ENCODE peak calls at places on chromosomes 3 and 15, in eight cellular contexts. U is HEK293T; B is GM13977; O is GM23248; R is heart right ventricle; K is stimulated activated CD8-positive, alpha-beta memory T cell treated with anti-CD3 and anti-CD28 coated beads, Interleukin-12 subunit alpha, Interleukin-12 subunit beta, amount 100 ng/mL, for 4 hours; W is Ammon's horn; A is A549. S is an unnamed sample.

GRCh38 chr3:67635257-67635656 is 19.2 kb downstream of the SUCLG2 start:
- DNase-seq in U (no peak), B (no peak), O (peak; percentile 93), R (no peak), K (no peak), W (no peak), A (peak; percentile 52), S (no peak)

GRCh38 chr3:141686477-141687280 is 51.4 kb upstream of the RNF7 start:
- DNase-seq in U (no peak), B (no peak), O (peak; percentile 82), R (peak; percentile 70), K (no peak), W (peak; percentile 89), A (peak; percentile 4), S (no peak)

GRCh38 chr15:71374607-71375352 is 259.5 kb downstream of the THSD4 start:
- DNase-seq in U (no peak), B (no peak), O (peak; percentile 79), R (no peak), K (no peak), W (no peak), A (no peak), S (no peak)

GRCh38 chr3:48715179-48715800 is 1.7 kb downstream of the IP6K2 start:
- DNase-seq in U (no peak), B (no peak), O (peak; percentile 88), R (no peak), K (no peak), W (peak; percentile 68), A (peak; percentile 30), S (no peak)

GRCh38 chr3:21562225-21562624 is 188.8 kb downstream of the ZNF385D start:
- DNase-seq in U (no peak), B (no peak), O (peak; percentile 34), R (no peak), K (no peak), W (no peak), A (no peak), S (no peak)

GRCh38 chr3:134699141-134699711 is 48.4 kb upstream of the KY start:
- DNase-seq in U (no peak), B (no peak), O (no peak), R (no peak), K (no peak), W (no peak), A (no peak), S (no peak)

GRCh38 chr3:184305577-184305976 is 6.5 kb downstream of the PSMD2 start:
- DNase-seq in U (no peak), B (no peak), O (peak; percentile 43), R (no peak), K (no peak), W (no peak), A (peak; percentile 40), S (no peak)

GRCh38 chr3:195240939-195241338 is 30.0 kb downstream of the XXYLT1 start:
- DNase-seq in U (no peak), B (no peak), O (no peak), R (no peak), K (no peak), W (peak; percentile 1), A (no peak), S (no peak)

GRCh38 chr3:157447026-157447694 is 10.5 kb downstream of the PTX3 start:
- DNase-seq in U (no peak), B (no peak), O (peak; percentile 78), R (no peak), K (no peak), W (peak; percentile 57), A (peak; percentile 49), S (no peak)

GRCh38 chr3:128281461-128282367 is 128.4 kb downstream of the EEFSEC start:
- DNase-seq in U (no peak), B (no peak), O (no peak), R (no peak), K (no peak), W (no peak), A (no peak), S (no peak)

GRCh38 chr3:81452406-81452805 is 309.0 kb downstream of the GBE1 start:
- DNase-seq in U (no peak), B (no peak), O (no peak), R (no peak), K (no peak), W (no peak), A (no peak), S (no peak)

GRCh38 chr3:14397531-14397930 is 4.9 kb upstream of the SLC6A6 start:
- DNase-seq in U (no peak), B (no peak), O (no peak), R (no peak), K (no peak), W (peak; percentile 69), A (no peak), S (no peak)

GRCh38 chr3:60827666-60828065 is 423.6 kb downstream of the FHIT start:
- DNase-seq in U (no peak), B (no peak), O (no peak), R (no peak), K (no peak), W (no peak), A (no peak), S (no peak)

GRCh38 chr3:186044973-186045372 is 63.9 kb downstream of the ETV5 start:
- DNase-seq in U (no peak), B (no peak), O (no peak), R (no peak), K (no peak), W (peak; percentile 95), A (no peak), S (no peak)

GRCh38 chr3:150779402-150779858 is 16.5 kb upstream of the SIAH2 start:
- DNase-seq in U (peak; percentile 22), B (no peak), O (no peak), R (no peak), K (no peak), W (no peak), A (peak; percentile 17), S (no peak)

GRCh38 chr3:142281474-142281873 is 56.1 kb upstream of the GK5 start:
- DNase-seq in U (no peak), B (no peak), O (no peak), R (no peak), K (no peak), W (no peak), A (no peak), S (no peak)

S was measured in activated naive CD4-positive, alpha-beta T cell treated with Interleukin-2 at 50 U/mL for 16 hours.